ENCODE peak calls at places on chromosomes 16 and 17, in eight cellular contexts. A is CD8-positive, alpha-beta memory T cell; B is CD4-positive, CD25-positive, alpha-beta regulatory T cell; P is fibroblast of lung; F is endodermal cell; N is tibial artery; I is IMR-90; H is transverse colon. W is an unnamed sample.

GRCh38 chr17:58576679-58577367 is 62.4 kb upstream of the MTMR4 start:
- DNase-seq in A (no peak), B (no peak), P (no peak), F (no peak), N (no peak), I (no peak), H (no peak), W (no peak)

GRCh38 chr16:84266451-84266850 is 26.6 kb upstream of the KCNG4 start:
- DNase-seq in A (no peak), B (peak; percentile 13), P (peak; percentile 44), F (peak; percentile 92), N (no peak), I (peak; percentile 47), H (peak; percentile 20), W (peak; percentile 91)

GRCh38 chr17:72376486-72377345 is 255.9 kb downstream of the SOX9 start:
- DNase-seq in A (no peak), B (no peak), P (peak; percentile 59), F (no peak), N (no peak), I (peak; percentile 48), H (no peak), W (no peak)

GRCh38 chr16:89360760-89361435 is 129.5 kb downstream of the ANKRD11 start:
- DNase-seq in A (peak; percentile 60), B (peak; percentile 84), P (no peak), F (peak; percentile 90), N (no peak), I (no peak), H (peak; percentile 58), W (peak; percentile 58)

GRCh38 chr17:19013806-19014627 is 9.5 kb upstream of the FAM83G start:
- DNase-seq in A (no peak), B (no peak), P (no peak), F (no peak), N (no peak), I (no peak), H (no peak), W (peak; percentile 27)

GRCh38 chr16:85674828-85675227 is 13.9 kb downstream of the GINS2 start:
- DNase-seq in A (no peak), B (no peak), P (no peak), F (no peak), N (no peak), I (no peak), H (no peak), W (no peak)

GRCh38 chr16:75566889-75567255 is 693 bp downstream of the GABARAPL2 start:
- DNase-seq in A (peak; percentile 23), B (peak; percentile 15), P (no peak), F (peak; percentile 62), N (no peak), I (no peak), H (peak; percentile 14), W (peak; percentile 14)

GRCh38 chr17:50549969-50550368 is 3.0 kb downstream of the SPATA20 start:
- DNase-seq in A (no peak), B (no peak), P (no peak), F (no peak), N (no peak), I (no peak), H (no peak), W (no peak)

GRCh38 chr16:4703906-4704305 is 10.5 kb downstream of the NUDT16L1 start:
- DNase-seq in A (no peak), B (no peak), P (no peak), F (no peak), N (no peak), I (no peak), H (no peak), W (no peak)

GRCh38 chr16:4701791-4702465 is 8.6 kb downstream of the NUDT16L1 start:
- DNase-seq in A (no peak), B (no peak), P (no peak), F (no peak), N (no peak), I (no peak), H (no peak), W (no peak)

GRCh38 chr16:4700997-4701743 is 7.8 kb downstream of the NUDT16L1 start:
- DNase-seq in A (no peak), B (no peak), P (no peak), F (no peak), N (no peak), I (no peak), H (peak; percentile 79), W (no peak)

GRCh38 chr16:4700380-4700996 is 7.1 kb downstream of the NUDT16L1 start:
- DNase-seq in A (no peak), B (no peak), P (no peak), F (peak; percentile 42), N (no peak), I (no peak), H (no peak), W (peak; percentile 29)

GRCh38 chr16:4702466-4702808 is 9.1 kb downstream of the NUDT16L1 start:
- DNase-seq in A (no peak), B (no peak), P (no peak), F (no peak), N (no peak), I (no peak), H (no peak), W (no peak)
- H3K4me3 ChIP-seq in A (no peak overlapping the region), B (no peak overlapping the region), P (no peak overlapping the region), F (no peak overlapping the region), N (no peak overlapping the region), I (no peak overlapping the region), H (no peak overlapping the region), W (no peak overlapping the region)

GRCh38 chr16:27400751-27401620 is 988 bp upstream of the IL21R start:
- DNase-seq in A (no peak), B (no peak), P (peak; percentile 45), F (no peak), N (no peak), I (peak; percentile 40), H (no peak), W (no peak)
- H3K27ac ChIP-seq in A (peak overlapping the region; percentile 92), B (peak overlapping the region; percentile 89), P (no peak overlapping the region), F (no peak overlapping the region), N (no peak overlapping the region), I (no peak overlapping the region), H (no peak overlapping the region), W (no peak overlapping the region)

DNA sequence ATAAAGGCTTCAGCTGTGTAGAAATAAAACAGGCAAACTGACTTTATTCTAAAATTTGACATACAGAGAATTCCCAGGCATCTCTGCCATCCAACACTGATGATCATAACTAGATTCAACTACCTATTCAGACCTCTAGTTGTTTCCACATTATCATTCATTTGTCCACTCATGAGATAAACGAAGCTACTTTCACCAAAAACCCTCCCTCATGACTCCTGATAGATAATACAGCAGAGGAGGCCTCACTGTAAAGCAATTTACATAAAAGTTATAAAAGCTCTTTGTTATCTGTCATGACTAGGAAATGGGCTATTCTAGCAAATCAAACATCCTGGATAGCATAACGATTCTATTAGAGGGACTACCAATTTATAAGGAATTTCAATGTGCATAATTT is 19.6 kb upstream of the RFFL start:
- DNase-seq in A (no peak), B (no peak), P (no peak), F (no peak), N (no peak), I (no peak), H (no peak), W (no peak)
- H3K4me1 ChIP-seq in A (peaks cover 54% of the 10 kb centered on the region), B (peaks cover 90% of the 10 kb centered on the region), P (peaks cover 24% of the 10 kb centered on the region), F (peaks cover 8% of the 10 kb centered on the region), N (peaks cover 14% of the 10 kb centered on the region), I (peaks cover 10% of the 10 kb centered on the region), H (peaks cover 91% of the 10 kb centered on the region), W (peaks cover 4% of the 10 kb centered on the region)

DNA sequence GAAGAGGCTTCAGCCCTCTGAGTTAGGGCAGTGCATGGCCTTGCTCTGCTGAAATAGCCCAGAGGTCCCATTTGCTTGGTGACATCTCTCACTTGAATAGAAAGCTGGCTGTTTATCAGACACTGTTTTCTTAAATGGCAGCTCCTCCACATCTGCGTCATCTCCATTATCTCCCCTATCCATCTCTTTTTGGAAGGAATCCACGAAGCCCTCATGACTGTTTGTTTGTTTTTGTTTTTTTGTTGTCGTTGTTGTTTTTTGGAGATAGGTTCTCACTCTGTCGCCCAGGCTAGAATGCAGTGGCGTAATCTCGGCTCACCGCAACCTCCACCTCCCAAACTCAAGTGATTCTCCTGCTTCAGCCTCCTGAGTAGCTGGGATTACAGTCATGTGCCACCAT is 16.6 kb downstream of the NAA60 start:
- DNase-seq in A (no peak), B (no peak), P (no peak), F (no peak), N (no peak), I (no peak), H (no peak), W (no peak)
- H3K4me3 ChIP-seq in A (no peak overlapping the region), B (peak overlapping the region; percentile 84), P (no peak overlapping the region), F (peak overlapping the region; percentile 96), N (no peak overlapping the region), I (no peak overlapping the region), H (no peak overlapping the region), W (no peak overlapping the region)

DNA sequence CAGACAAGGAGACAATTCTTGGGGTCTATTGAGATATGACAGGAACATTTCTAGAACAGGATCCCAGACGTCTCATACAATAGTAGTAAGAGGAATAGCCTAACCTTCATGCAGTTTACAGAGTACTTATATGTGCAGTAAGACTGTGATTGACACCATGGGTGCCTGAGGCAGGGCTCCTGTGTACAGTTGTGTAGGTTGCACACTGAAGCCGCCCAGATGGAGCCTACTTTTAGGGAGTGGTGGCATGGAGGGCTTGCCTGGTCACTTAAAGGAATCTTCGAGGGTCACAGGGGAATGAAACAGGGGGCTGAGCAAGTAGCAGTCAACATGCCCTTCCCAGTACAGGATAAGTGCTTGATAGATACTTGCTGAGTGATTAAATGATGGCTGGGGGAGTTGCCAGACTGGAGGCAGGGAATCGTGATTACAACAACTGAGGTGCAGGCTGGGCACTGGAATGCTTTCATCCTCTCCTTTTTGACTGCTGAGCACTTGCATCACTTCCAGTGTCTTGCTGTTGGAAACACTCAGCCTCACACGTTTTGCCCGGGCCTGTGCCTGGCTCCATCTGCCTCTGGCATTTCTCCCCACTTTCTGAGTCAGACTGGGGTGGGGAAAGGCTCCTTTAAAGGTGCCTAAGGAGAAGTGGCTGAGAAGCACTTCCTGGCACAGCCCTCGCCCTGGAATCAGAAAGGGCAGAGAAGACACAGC is 71.0 kb downstream of the COPRS start:
- DNase-seq in A (no peak), B (no peak), P (peak; percentile 87), F (peak; percentile 54), N (peak; percentile 90), I (peak; percentile 93), H (peak; percentile 39), W (no peak)
- H3K27ac ChIP-seq in A (no peak overlapping the region), B (no peak overlapping the region), P (peak overlapping the region; percentile 46), F (no peak overlapping the region), N (peak overlapping the region; percentile 65), I (peak overlapping the region; percentile 63), H (peak overlapping the region; percentile 49), W (no peak overlapping the region)

GRCh38 chr16:57689772-57690558 is 4.6 kb upstream of the DRC7 start:
- DNase-seq in A (peak; percentile 25), B (peak; percentile 1), P (no peak), F (no peak), N (peak; percentile 40), I (no peak), H (no peak), W (no peak)

GRCh38 chr16:57692636-57693035 is 2.0 kb upstream of the DRC7 start:
- DNase-seq in A (no peak), B (no peak), P (no peak), F (no peak), N (no peak), I (no peak), H (no peak), W (no peak)

GRCh38 chr16:57688987-57689771 is 5.4 kb upstream of the DRC7 start:
- DNase-seq in A (no peak), B (no peak), P (no peak), F (no peak), N (peak; percentile 20), I (no peak), H (no peak), W (no peak)

GRCh38 chr16:57688487-57688986 is 6.1 kb upstream of the DRC7 start:
- DNase-seq in A (no peak), B (no peak), P (no peak), F (no peak), N (peak; percentile 34), I (no peak), H (no peak), W (no peak)

GRCh38 chr16:57690782-57691471 is 3.7 kb upstream of the DRC7 start:
- DNase-seq in A (no peak), B (no peak), P (no peak), F (no peak), N (peak; percentile 15), I (peak; percentile 7), H (no peak), W (no peak)
- H3K4me1 ChIP-seq in A (peaks cover 13% of the 10 kb centered on the region), B (peaks cover 7% of the 10 kb centered on the region), P (no peaks in the 10 kb centered on the region), F (no peaks in the 10 kb centered on the region), N (no peaks in the 10 kb centered on the region), I (no peaks in the 10 kb centered on the region), H (no peaks in the 10 kb centered on the region), W (no peaks in the 10 kb centered on the region)

W was measured in small intestine.